ENCODE peak calls at places on chromosomes 12 and 14, in five cellular contexts. H is uterus, Q is HCT116, Z is fibroblast of mammary gland, V is tibial nerve. A is an unnamed sample.
A peak's percentile ranks its signal among the peaks of the same experiment; 100 is the strongest.

GRCh38 chr12:132218915-132219314 is 74.7 kb downstream of the NOC4L start:
- DNase-seq in Z (no peak), H (no peak), Q (peak; percentile 52), V (no peak), A (peak; percentile 49)

GRCh38 chr14:93035917-93036651 is 79.6 kb downstream of the ITPK1 start:
- DNase-seq in Z (peak; percentile 19), Q (no peak), H (peak; percentile 57), V (no peak), A (peak; percentile 82)

GRCh38 chr14:102900631-102901571 is 21.6 kb upstream of the AMN start:
- DNase-seq in Z (no peak), H (no peak), Q (no peak), V (no peak), A (no peak)

GRCh38 chr12:107134558-107134957 is 41.2 kb upstream of the CRY1 start:
- DNase-seq in H (no peak), V (no peak), Z (peak; percentile 25), Q (peak; percentile 75), A (no peak)

GRCh38 chr12:118103231-118103600 is 595 bp downstream of the VSIG10 start:
- DNase-seq in V (no peak), Q (no peak), Z (no peak), H (peak; percentile 26), A (peak; percentile 82)

GRCh38 chr12:28035483-28035882 is 63.0 kb upstream of the PTHLH start:
- DNase-seq in V (no peak), Q (no peak), H (no peak), Z (peak; percentile 93), A (no peak)

GRCh38 chr14:102363182-102363952 is 626 bp downstream of the TECPR2 start:
- DNase-seq in Q (no peak), V (peak; percentile 38), H (no peak), Z (peak; percentile 57), A (no peak)

GRCh38 chr14:60805881-60806569 is 71.5 kb downstream of the MNAT1 start:
- DNase-seq in Z (peak; percentile 73), Q (no peak), V (no peak), H (no peak), A (no peak)

GRCh38 chr14:96590190-96590860 is 88.1 kb downstream of the PAPOLA start:
- DNase-seq in Z (no peak), V (no peak), Q (no peak), H (no peak), A (no peak)

GRCh38 chr14:88470542-88471440 is 84.0 kb downstream of the PTPN21 start:
- DNase-seq in Q (no peak), H (no peak), V (no peak), Z (peak; percentile 51), A (no peak)

GRCh38 chr12:69779928-69780327 is 41.3 kb downstream of the RAB3IP start:
- DNase-seq in Q (peak; percentile 27), H (no peak), V (no peak), Z (peak; percentile 59), A (no peak)

GRCh38 chr12:13436696-13437391 is 240.3 kb downstream of the EMP1 start:
- DNase-seq in H (no peak), V (no peak), Z (peak; percentile 83), Q (no peak), A (no peak)

GRCh38 chr14:29654910-29655590 is 272.6 kb downstream of the PRKD1 start:
- DNase-seq in Q (no peak), H (no peak), Z (peak; percentile 79), V (no peak), A (no peak)

GRCh38 chr14:24693941-24694507 is 60.0 kb upstream of the GZMB start:
- DNase-seq in Z (no peak), Q (no peak), H (no peak), V (no peak), A (no peak)

GRCh38 chr12:40331886-40332285 is 107.1 kb downstream of the LRRK2 start:
- DNase-seq in V (no peak), Z (peak; percentile 24), Q (no peak), H (no peak), A (no peak)

GRCh38 chr12:5073838-5074237 is 30.2 kb downstream of the KCNA5 start:
- DNase-seq in Q (peak; percentile 3), H (no peak), V (no peak), Z (peak; percentile 4), A (no peak)

GRCh38 chr12:5433081-5433839 is 1.4 kb downstream of the NTF3 start:
- DNase-seq in H (no peak), Z (no peak), Q (no peak), V (no peak), A (peak; percentile 79)

GRCh38 chr14:57390806-57391562 is 598 bp downstream of the NAA30 start:
- DNase-seq in Q (no peak), H (no peak), Z (no peak), V (no peak), A (peak; percentile 83)

DNA sequence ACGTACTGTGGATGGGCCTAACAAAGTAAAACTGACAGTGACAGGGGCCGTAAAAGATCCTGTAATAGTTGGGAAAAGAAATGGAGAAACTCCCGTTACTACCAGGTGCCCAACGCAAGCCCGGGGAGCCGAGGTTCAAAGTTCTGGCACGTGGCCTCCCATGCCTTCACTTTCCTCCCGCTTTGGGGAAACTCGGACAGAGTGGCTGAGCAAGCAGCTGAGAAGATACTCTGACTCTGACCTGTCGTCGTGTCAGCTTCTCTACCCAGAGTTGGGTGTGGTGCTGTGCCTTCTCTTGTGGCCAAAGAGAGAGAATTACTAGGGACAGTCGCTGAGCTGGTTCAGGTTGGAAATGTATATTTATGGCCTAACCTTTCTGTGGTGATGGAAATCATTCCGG is 1.7 kb downstream of the B4GALNT3 start:
- DNase-seq in H (no peak), Z (no peak), V (no peak), Q (no peak), A (no peak)
- H3K4me3 ChIP-seq in H (no peak overlapping the region), Z (no peak overlapping the region), V (no peak overlapping the region), Q (no peak overlapping the region), A (no peak overlapping the region)

GRCh38 chr12:52232233-52232915 is 669 bp upstream of the KRT7 start:
- DNase-seq in Q (no peak), V (no peak), Z (no peak), H (no peak), A (peak; percentile 72)
- H3K4me3 ChIP-seq in Q (peak overlapping the region; percentile 22), V (no peak overlapping the region), Z (no peak overlapping the region), H (no peak overlapping the region), A (peak overlapping the region; percentile 14)

DNA sequence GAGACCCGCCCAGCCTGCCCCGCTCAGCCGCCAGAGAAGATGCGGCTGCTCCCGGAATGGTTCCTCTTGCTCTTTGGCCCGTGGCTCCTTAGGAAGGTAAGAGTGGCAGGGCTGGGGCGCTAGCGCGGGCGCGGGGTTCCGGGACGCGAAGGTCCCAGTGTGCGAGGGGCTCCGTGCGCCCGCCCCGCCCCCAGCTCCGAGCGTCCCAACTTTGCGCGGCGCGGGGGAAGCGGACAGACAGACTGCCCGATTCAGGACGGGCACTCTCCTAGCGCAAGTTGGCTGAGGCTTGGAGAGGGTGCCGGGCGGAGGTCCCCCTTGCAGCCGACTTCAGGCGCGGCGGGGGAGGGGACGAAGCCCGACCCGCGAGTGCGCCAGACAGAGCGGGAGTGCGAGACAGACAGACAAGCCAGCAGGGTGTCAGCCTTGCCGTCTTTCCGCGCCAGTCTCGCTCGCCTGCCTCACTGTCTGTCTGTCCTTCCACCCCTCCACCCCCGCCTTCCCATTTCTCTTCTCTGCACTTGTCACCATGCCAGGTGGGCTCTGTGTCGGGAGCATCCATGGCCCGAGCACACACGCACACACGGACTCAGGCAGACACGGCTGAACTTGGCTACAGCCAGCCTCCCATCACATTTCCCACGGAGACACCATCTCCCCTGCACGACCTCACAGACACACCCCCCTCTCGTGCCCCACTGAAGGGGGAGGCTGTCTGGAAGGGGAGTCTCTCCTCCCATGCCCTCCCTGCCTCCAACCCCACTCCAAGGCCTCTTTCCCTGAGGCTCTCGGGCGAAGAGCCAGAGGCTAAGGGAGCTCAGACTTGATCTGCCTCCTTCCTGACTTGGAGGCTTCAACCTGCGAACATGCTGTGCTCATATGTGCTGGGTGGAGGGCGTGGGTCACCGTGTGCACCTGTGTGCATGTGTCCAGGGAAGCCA is 607 bp downstream of the NXPH4 start:
- DNase-seq in Q (no peak), H (no peak), V (no peak), Z (no peak), A (no peak)
- H3K4me3 ChIP-seq in Q (peak overlapping the region; percentile 53), H (peak overlapping the region; percentile 14), V (peak overlapping the region; percentile 42), Z (peak overlapping the region; percentile 41), A (peak overlapping the region; percentile 39)

DNA sequence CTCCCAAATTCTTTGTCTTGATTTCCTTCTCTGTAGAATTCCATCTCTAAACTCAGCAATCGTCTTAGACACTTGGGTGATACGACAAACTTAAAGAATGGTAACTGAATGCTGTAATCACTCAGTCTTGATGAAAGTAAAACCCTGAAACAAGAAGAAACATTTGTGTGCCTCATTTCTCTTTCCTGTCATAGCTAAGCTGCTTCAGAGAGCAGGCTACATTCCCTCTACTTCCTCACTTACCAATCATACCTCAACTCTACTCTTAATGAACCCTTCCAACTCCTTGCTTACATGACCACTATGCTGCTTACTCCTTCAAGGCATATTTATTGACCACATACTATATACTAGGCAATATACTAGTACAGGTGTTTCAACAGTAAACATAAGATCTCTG is 8.3 kb downstream of the MAP4K5 start:
- DNase-seq in Q (no peak), H (no peak), Z (no peak), V (no peak), A (no peak)
- H3K4me3 ChIP-seq in Q (no peak overlapping the region), H (no peak overlapping the region), Z (no peak overlapping the region), V (no peak overlapping the region), A (no peak overlapping the region)

DNA sequence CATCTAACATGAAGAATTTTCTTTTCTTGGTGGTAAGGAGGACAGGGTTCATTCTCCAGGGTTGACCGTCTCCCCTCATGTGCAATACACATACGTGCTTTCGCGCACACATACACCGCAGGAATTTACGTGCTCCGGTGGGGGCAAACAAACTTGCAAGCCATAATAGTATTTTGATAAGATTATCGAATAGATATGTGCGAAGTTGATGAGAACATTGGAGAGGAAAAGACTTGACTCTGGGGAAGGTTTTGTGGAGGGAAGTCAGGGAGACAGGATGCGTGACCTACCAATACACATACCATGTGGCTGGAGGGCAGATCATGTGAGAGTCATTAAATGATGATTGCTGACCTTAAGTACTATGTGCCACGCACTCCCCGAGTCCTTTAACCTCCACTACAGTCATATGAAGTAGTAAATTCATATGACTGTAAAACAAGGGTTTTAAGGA is 876 bp downstream of the RAD51B start:
- DNase-seq in Q (no peak), Z (peak; percentile 73), H (no peak), V (no peak), A (no peak)
- H3K4me3 ChIP-seq in Q (peak overlapping the region; percentile 93), Z (peak overlapping the region; percentile 98), H (peak overlapping the region; percentile 81), V (peak overlapping the region; percentile 50), A (peak overlapping the region; percentile 97)

DNA sequence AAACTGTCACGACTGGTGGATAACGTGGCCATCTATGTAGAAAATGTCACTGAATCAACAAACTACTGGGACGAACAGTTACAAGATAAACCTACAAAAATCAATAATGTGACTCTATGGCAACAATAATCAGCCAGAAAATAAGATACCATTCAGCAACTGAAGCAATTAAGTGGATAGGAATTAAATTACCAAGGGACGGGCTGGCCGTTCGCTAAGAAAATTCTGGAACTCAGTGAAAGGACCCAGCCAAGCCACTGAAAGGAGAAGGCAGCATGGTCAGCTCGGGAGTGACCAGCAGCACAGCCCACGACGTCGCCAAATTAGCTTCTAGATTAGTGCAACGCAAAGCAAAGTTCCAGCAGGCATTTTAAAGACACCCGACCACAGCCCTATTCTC is 33.6 kb upstream of the TMEM179 start:
- DNase-seq in V (no peak), H (no peak), Q (no peak), Z (no peak), A (no peak)
- H3K4me3 ChIP-seq in V (no peak overlapping the region), H (no peak overlapping the region), Q (no peak overlapping the region), Z (no peak overlapping the region), A (no peak overlapping the region)

DNA sequence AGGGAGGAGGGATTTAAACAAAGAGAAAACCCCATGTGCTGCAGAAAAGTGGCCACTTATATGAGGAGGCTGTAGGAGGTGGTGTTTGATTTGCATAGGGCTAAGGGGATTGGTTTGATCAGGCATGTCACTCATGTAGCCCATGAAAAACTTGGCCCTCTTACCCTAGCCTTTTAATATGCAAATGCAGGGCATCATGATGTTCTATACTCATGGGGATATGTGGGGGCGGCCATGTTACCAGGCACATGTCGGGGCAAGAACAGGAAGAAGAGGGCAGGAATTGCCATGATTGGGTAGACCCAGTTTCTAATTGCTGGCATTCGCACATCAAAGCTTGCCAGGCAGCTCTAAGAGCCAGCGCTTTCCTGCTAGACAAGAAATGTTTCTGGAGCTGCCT is 28.8 kb downstream of the KLRK1 start:
- DNase-seq in V (no peak), H (no peak), Z (no peak), Q (no peak), A (no peak)
- H3K4me3 ChIP-seq in V (no peak overlapping the region), H (no peak overlapping the region), Z (no peak overlapping the region), Q (no peak overlapping the region), A (no peak overlapping the region)

A was measured in kidney.